ENCODE peak calls at places on chromosomes 11 and 22, in six cellular contexts. One of them, this sample, is unnamed.

GRCh38 chr11:128040603-128041002 is 546.8 kb downstream of the ETS1 start:
- ATAC-seq in A549: no peak
- ATAC-seq in upper lobe of left lung: no peak
- ATAC-seq in GM12878: no peak
- ATAC-seq in HepG2: no peak
- ATAC-seq in K562: no peak
- ATAC-seq in this sample: no peak

GRCh38 chr11:65522640-65523322 is 2.1 kb upstream of the SCYL1 start:
- ATAC-seq in K562: peak
- ATAC-seq in GM12878: peak
- ATAC-seq in upper lobe of left lung: no peak
- ATAC-seq in HepG2: peak
- ATAC-seq in A549: no peak
- ATAC-seq in this sample: no peak

GRCh38 chr22:22941831-22942510 is 54.4 kb downstream of the IGLL5 start:
- ATAC-seq in A549: peak
- ATAC-seq in K562: no peak
- ATAC-seq in HepG2: no peak
- ATAC-seq in upper lobe of left lung: peak
- ATAC-seq in GM12878: peak
- ATAC-seq in this sample: no peak

GRCh38 chr11:100739636-100740035 is 52.5 kb downstream of the ARHGAP42 start:
- ATAC-seq in HepG2: peak
- ATAC-seq in A549: peak
- ATAC-seq in GM12878: no peak
- ATAC-seq in K562: no peak
- ATAC-seq in upper lobe of left lung: peak
- ATAC-seq in this sample: no peak

GRCh38 chr11:45021001-45021400 is 70.3 kb upstream of the TP53I11 start:
- ATAC-seq in HepG2: no peak
- ATAC-seq in K562: no peak
- ATAC-seq in GM12878: no peak
- ATAC-seq in upper lobe of left lung: no peak
- ATAC-seq in A549: no peak
- ATAC-seq in this sample: no peak

GRCh38 chr11:47391077-47391583 is 12.8 kb upstream of the SPI1 start:
- ATAC-seq in K562: no peak
- ATAC-seq in HepG2: no peak
- ATAC-seq in GM12878: peak
- ATAC-seq in A549: no peak
- ATAC-seq in upper lobe of left lung: no peak
- ATAC-seq in this sample: no peak

GRCh38 chr11:584287-584686 is 8.0 kb downstream of the PHRF1 start:
- ATAC-seq in upper lobe of left lung: no peak
- ATAC-seq in K562: no peak
- ATAC-seq in HepG2: no peak
- ATAC-seq in GM12878: no peak
- ATAC-seq in A549: no peak
- ATAC-seq in this sample: no peak

GRCh38 chr11:127275771-127276170 is 275.2 kb upstream of the KIRREL3 start:
- ATAC-seq in upper lobe of left lung: no peak
- ATAC-seq in HepG2: no peak
- ATAC-seq in GM12878: no peak
- ATAC-seq in A549: no peak
- ATAC-seq in K562: no peak
- ATAC-seq in this sample: no peak

GRCh38 chr22:48574776-48575566 is 1252.7 kb downstream of the BRD1 start:
- ATAC-seq in upper lobe of left lung: no peak
- ATAC-seq in K562: no peak
- ATAC-seq in A549: peak
- ATAC-seq in GM12878: no peak
- ATAC-seq in HepG2: peak
- ATAC-seq in this sample: peak

GRCh38 chr11:122869622-122870021 is 12.9 kb upstream of the JHY start:
- ATAC-seq in HepG2: no peak
- ATAC-seq in K562: no peak
- ATAC-seq in upper lobe of left lung: no peak
- ATAC-seq in A549: no peak
- ATAC-seq in GM12878: peak
- ATAC-seq in this sample: no peak

GRCh38 chr22:37420656-37421467 is 6.4 kb downstream of the ELFN2 start:
- ATAC-seq in upper lobe of left lung: no peak
- ATAC-seq in GM12878: no peak
- ATAC-seq in HepG2: no peak
- ATAC-seq in K562: no peak
- ATAC-seq in A549: no peak
- ATAC-seq in this sample: peak

GRCh38 chr22:45966320-45966891 is 10.6 kb downstream of the WNT7B start:
- ATAC-seq in GM12878: no peak
- ATAC-seq in A549: no peak
- ATAC-seq in K562: no peak
- ATAC-seq in HepG2: no peak
- ATAC-seq in upper lobe of left lung: no peak
- ATAC-seq in this sample: no peak

GRCh38 chr11:12137938-12138731 is 27.7 kb downstream of the MICAL2 start:
- ATAC-seq in HepG2: no peak
- ATAC-seq in A549: no peak
- ATAC-seq in K562: peak
- ATAC-seq in GM12878: no peak
- ATAC-seq in upper lobe of left lung: no peak
- ATAC-seq in this sample: peak

GRCh38 chr22:36692280-36692679 is 11.3 kb downstream of the CACNG2 start:
- ATAC-seq in upper lobe of left lung: no peak
- ATAC-seq in HepG2: no peak
- ATAC-seq in K562: no peak
- ATAC-seq in A549: no peak
- ATAC-seq in GM12878: no peak
- ATAC-seq in this sample: no peak

GRCh38 chr11:5131584-5132335 is 6.4 kb downstream of the OR52A5 start:
- ATAC-seq in HepG2: no peak
- ATAC-seq in A549: no peak
- ATAC-seq in GM12878: no peak
- ATAC-seq in upper lobe of left lung: no peak
- ATAC-seq in K562: peak
- ATAC-seq in this sample: no peak

GRCh38 chr11:70595452-70595851 is 197.1 kb downstream of the CTTN start:
- ATAC-seq in K562: no peak
- ATAC-seq in GM12878: peak
- ATAC-seq in upper lobe of left lung: no peak
- ATAC-seq in A549: no peak
- ATAC-seq in HepG2: no peak
- ATAC-seq in this sample: no peak

GRCh38 chr22:30340911-30341685 is 14.4 kb upstream of the TBC1D10A start:
- ATAC-seq in HepG2: peak
- ATAC-seq in A549: no peak
- ATAC-seq in K562: no peak
- ATAC-seq in GM12878: no peak
- ATAC-seq in upper lobe of left lung: no peak
- ATAC-seq in this sample: peak

GRCh38 chr11:57124912-57125311 is 56.8 kb upstream of the LRRC55 start:
- ATAC-seq in upper lobe of left lung: no peak
- ATAC-seq in HepG2: no peak
- ATAC-seq in GM12878: no peak
- ATAC-seq in A549: no peak
- ATAC-seq in K562: peak
- ATAC-seq in this sample: no peak

GRCh38 chr11:75783416-75784084 is 15.0 kb downstream of the DGAT2 start:
- ATAC-seq in K562: no peak
- ATAC-seq in A549: no peak
- ATAC-seq in upper lobe of left lung: no peak
- ATAC-seq in GM12878: no peak
- ATAC-seq in HepG2: peak
- ATAC-seq in this sample: no peak

DNA sequence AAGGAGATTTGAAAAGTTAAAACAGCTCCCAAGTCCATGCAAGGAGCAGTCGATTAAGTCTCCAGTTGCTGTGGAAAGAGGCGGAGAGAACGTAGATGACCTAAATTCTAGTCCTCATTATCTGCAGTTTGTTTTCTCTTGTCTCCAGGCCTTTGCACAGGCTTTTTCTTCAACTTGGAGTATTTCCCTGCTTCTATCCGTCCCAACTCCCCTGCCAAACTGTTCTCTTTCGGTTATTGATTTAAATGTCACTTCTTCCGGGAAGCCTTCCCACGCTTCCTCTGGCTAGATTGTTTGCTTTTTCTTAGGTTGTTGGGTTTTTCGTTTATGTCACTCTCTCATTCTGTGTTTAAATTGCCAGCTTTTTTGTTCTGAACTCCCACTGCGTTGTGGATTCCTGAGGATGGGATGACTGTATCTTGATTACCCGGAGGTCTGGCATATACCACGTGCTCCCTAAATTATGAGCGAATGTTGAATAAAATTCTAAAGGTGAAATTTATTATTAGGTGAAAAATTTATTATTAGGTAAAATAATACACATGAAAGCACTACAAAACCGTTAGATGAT is 463 bp downstream of the TMEM126B start:
- ATAC-seq in GM12878: peak
- ATAC-seq in upper lobe of left lung: no peak
- ATAC-seq in A549: peak
- ATAC-seq in K562: peak
- ATAC-seq in HepG2: peak
- ATAC-seq in this sample: peak
- H3K27ac ChIP-seq in GM12878: peak
- H3K27ac ChIP-seq in upper lobe of left lung: peak
- H3K27ac ChIP-seq in A549: peak
- H3K27ac ChIP-seq in K562: peak
- H3K27ac ChIP-seq in HepG2: peak
- H3K27ac ChIP-seq in this sample: peak

GRCh38 chr11:95066721-95067041 is at the start of gene SRSF8:
- ATAC-seq in upper lobe of left lung: no peak
- ATAC-seq in HepG2: peak
- ATAC-seq in GM12878: peak
- ATAC-seq in K562: peak
- ATAC-seq in A549: peak
- ATAC-seq in this sample: no peak

GRCh38 chr11:95065336-95065735 is 1.4 kb upstream of the SRSF8 start:
- ATAC-seq in A549: no peak
- ATAC-seq in HepG2: no peak
- ATAC-seq in K562: no peak
- ATAC-seq in GM12878: no peak
- ATAC-seq in upper lobe of left lung: no peak
- ATAC-seq in this sample: no peak

GRCh38 chr11:95067042-95067827 is 516 bp downstream of the SRSF8 start:
- ATAC-seq in A549: peak
- ATAC-seq in GM12878: peak
- ATAC-seq in upper lobe of left lung: peak
- ATAC-seq in HepG2: peak
- ATAC-seq in K562: peak
- ATAC-seq in this sample: peak

GRCh38 chr11:95067828-95068244 is 1.1 kb downstream of the SRSF8 start:
- ATAC-seq in A549: peak
- ATAC-seq in K562: peak
- ATAC-seq in GM12878: peak
- ATAC-seq in upper lobe of left lung: no peak
- ATAC-seq in HepG2: peak
- ATAC-seq in this sample: no peak

DNA sequence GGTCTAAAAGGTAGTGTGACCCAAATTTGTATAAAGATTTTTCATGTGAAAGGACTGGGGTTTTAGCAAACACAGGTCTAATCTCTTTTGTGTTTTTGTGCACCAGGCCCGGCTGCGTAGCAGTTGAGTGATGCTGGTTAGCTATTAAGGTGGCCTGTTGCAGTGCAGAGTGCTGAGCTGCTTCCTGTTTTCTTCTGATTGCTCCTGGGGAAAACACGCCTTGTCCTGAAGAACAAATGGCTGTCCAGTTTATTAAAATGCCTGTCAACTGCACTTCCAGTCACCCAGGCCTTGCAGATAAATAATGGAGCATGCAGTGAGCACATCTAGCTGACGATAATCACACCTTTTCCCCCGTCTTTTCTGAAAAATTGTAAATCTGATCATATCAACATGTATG is 1.8 kb downstream of the SRSF8 start:
- ATAC-seq in A549: peak
- ATAC-seq in HepG2: peak
- ATAC-seq in K562: peak
- ATAC-seq in GM12878: peak
- ATAC-seq in upper lobe of left lung: peak
- ATAC-seq in this sample: peak
- TF ChIP-seq EP300 in A549: no peak
- TF ChIP-seq EP300 in HepG2: no peak
- TF ChIP-seq EP300 in K562: peak
- TF ChIP-seq EP300 in GM12878: no peak
- TF ChIP-seq EP300 in upper lobe of left lung: no peak
- TF ChIP-seq EP300 in this sample: no peak

DNA sequence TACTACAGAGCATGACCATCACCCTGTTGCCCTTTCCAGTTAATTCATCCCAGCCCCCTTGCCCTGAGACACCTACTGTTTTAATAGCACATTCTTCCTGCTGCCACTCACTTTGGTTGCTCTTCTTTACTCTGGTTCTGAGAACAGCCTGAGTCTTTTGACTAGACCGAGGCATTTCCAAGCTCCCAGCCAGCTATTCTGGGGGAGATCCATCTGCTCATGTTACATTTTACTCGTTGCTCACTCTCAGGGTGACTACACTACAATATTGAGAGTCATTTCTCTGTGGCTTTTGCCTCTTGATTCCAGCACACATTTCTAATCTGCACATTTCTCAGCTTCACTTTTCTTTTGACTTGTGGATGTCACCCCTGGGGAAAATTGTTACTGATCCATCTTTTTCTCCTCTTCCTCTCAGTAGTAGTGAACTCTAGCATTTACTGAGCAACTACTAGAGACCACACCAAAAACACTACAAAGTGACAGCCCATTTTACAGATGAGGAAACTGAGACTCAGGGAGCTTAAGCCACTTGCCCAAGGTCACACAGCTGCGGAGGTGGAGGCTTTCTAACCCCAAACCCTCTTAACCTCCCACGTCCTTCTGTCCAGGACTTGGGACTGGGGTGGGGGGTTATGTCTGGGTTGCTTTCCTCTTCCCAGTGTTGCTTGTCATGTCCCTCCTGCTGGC is 117.8 kb downstream of the C11orf91 start:
- ATAC-seq in GM12878: peak
- ATAC-seq in K562: no peak
- ATAC-seq in A549: no peak
- ATAC-seq in upper lobe of left lung: no peak
- ATAC-seq in HepG2: no peak
- ATAC-seq in this sample: no peak
- H3K4me3 ChIP-seq in GM12878: no peak
- H3K4me3 ChIP-seq in K562: no peak
- H3K4me3 ChIP-seq in A549: no peak
- H3K4me3 ChIP-seq in upper lobe of left lung: no peak
- H3K4me3 ChIP-seq in HepG2: no peak
- H3K4me3 ChIP-seq in this sample: no peak

GRCh38 chr11:27300974-27301373 is 62.0 kb downstream of the CCDC34 start:
- ATAC-seq in A549: no peak
- ATAC-seq in GM12878: no peak
- ATAC-seq in HepG2: no peak
- ATAC-seq in K562: no peak
- ATAC-seq in upper lobe of left lung: no peak
- ATAC-seq in this sample: no peak
- H3K27ac ChIP-seq in A549: no peak
- H3K27ac ChIP-seq in GM12878: no peak
- H3K27ac ChIP-seq in HepG2: no peak
- H3K27ac ChIP-seq in K562: no peak
- H3K27ac ChIP-seq in upper lobe of left lung: no peak
- H3K27ac ChIP-seq in this sample: no peak

This sample was measured in gastroesophageal sphincter.